ENCODE peak calls at places on chromosomes 3 and 15, in ten cellular contexts. D is AG04450; U is MM.1S; Y is mesenchymal stem cell; K is hepatocyte; J is upper lobe of left lung; S is psoas muscle; R is CD4-positive, alpha-beta memory T cell; X is right cardiac atrium; P is CD8-positive, alpha-beta T cell. H is an unnamed sample.

GRCh38 chr15:90713081-90713480 is 4.1 kb upstream of the BLM start:
- DNase-seq in D (no peak), U (no peak), Y (no peak), K (no peak), J (no peak), S (no peak), R (no peak), X (no peak), P (no peak), H (no peak)

GRCh38 chr3:73108750-73109149 is 47.3 kb downstream of the EBLN2 start:
- DNase-seq in D (no peak), U (no peak), Y (no peak), K (no peak), J (no peak), S (no peak), R (no peak), X (no peak), P (no peak), H (no peak)

GRCh38 chr15:70321106-70321809 is 223.5 kb upstream of the TLE3 start:
- DNase-seq in D (no peak), U (no peak), Y (no peak), K (no peak), J (no peak), S (no peak), R (no peak), X (no peak), P (no peak), H (no peak)

GRCh38 chr3:78941587-78941986 is 826.2 kb downstream of the ROBO1 start:
- DNase-seq in D (peak; percentile 80), U (no peak), Y (peak; percentile 74), K (peak; percentile 47), J (no peak), S (no peak), R (no peak), X (no peak), P (no peak), H (peak; percentile 88)

GRCh38 chr3:169448501-169448900 is 215.0 kb downstream of the MECOM start:
- DNase-seq in D (no peak), U (no peak), Y (no peak), K (no peak), J (no peak), S (no peak), R (no peak), X (no peak), P (no peak), H (no peak)

GRCh38 chr15:92429378-92430066 is 35.8 kb downstream of the ST8SIA2 start:
- DNase-seq in D (peak; percentile 27), U (no peak), Y (peak; percentile 64), K (peak; percentile 24), J (no peak), S (no peak), R (no peak), X (no peak), P (no peak), H (no peak)

GRCh38 chr3:14548321-14548729 is 8.2 kb upstream of the GRIP2 start:
- DNase-seq in D (peak; percentile 33), U (peak; percentile 12), Y (peak; percentile 63), K (peak; percentile 78), J (peak; percentile 51), S (peak; percentile 75), R (peak; percentile 33), X (peak; percentile 71), P (peak; percentile 36), H (no peak)

GRCh38 chr15:70049115-70049514 is 48.6 kb downstream of the TLE3 start:
- DNase-seq in D (no peak), U (no peak), Y (no peak), K (no peak), J (no peak), S (no peak), R (no peak), X (no peak), P (no peak), H (no peak)

GRCh38 chr15:40344631-40345120 is 3.9 kb upstream of the CCDC9B start:
- DNase-seq in D (no peak), U (peak; percentile 60), Y (peak; percentile 75), K (peak; percentile 76), J (peak; percentile 68), S (peak; percentile 64), R (peak; percentile 68), X (peak; percentile 61), P (peak; percentile 69), H (no peak)

GRCh38 chr3:8891774-8892173 is 71.5 kb downstream of the RAD18 start:
- DNase-seq in D (no peak), U (no peak), Y (no peak), K (no peak), J (no peak), S (no peak), R (no peak), X (no peak), P (no peak), H (no peak)

GRCh38 chr15:68292157-68292781 is 14.7 kb downstream of the FEM1B start:
- DNase-seq in D (no peak), U (peak; percentile 34), Y (no peak), K (no peak), J (no peak), S (no peak), R (no peak), X (no peak), P (no peak), H (no peak)

GRCh38 chr15:90819390-90819789 is 49.0 kb upstream of the FURIN start:
- DNase-seq in D (no peak), U (no peak), Y (no peak), K (no peak), J (no peak), S (no peak), R (no peak), X (no peak), P (no peak), H (no peak)

GRCh38 chr3:41600616-41601015 is 361.3 kb downstream of the ULK4 start:
- DNase-seq in D (no peak), U (no peak), Y (no peak), K (no peak), J (no peak), S (no peak), R (no peak), X (no peak), P (no peak), H (no peak)
- H3K27ac ChIP-seq in D (no peak overlapping the region), U (no peak overlapping the region), Y (no peak overlapping the region), K (no peak overlapping the region), J (no peak overlapping the region), S (no peak overlapping the region), R (no peak overlapping the region), X (no peak overlapping the region), P (no peak overlapping the region), H (no peak overlapping the region)

DNA sequence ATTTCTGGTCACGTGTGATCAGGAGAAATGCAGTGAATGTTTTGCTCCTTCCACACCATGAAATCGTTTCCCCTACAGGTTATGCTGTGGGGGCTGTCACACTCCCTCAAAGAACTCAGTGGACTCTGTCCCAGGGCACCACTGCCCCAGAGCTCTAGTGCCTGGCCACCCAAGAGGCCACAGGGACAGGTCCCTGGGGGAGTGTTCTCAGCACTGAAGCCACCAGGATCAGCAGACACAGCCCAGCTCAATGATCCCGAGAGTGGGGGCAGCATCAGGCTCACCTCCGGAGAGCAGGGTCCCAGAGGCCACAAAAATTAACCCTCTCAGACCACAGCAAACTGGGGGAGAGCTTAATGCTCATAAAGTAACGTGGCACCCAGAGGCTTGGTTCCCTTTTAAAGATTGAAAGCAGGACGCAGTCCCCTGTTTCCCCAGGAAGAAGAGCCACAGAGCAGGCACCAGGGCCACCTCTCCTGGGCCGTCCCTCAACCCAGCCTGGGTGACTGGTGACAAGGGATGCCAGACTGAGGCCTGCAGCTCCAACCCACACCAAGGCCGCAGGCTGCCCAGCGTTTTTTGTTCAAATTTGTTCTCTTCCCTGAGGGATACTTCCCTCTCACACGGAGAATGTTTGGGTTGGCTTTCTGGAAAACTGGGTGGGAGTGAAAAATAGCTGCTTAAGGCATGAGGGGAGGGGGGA is 123.3 kb upstream of the IGF1R start:
- DNase-seq in D (no peak), U (no peak), Y (no peak), K (no peak), J (no peak), S (no peak), R (no peak), X (no peak), P (no peak), H (no peak)
- H3K27ac ChIP-seq in D (no peak overlapping the region), U (no peak overlapping the region), Y (no peak overlapping the region), K (peak overlapping the region; percentile 71), J (peak overlapping the region; percentile 8), S (no peak overlapping the region), R (no peak overlapping the region), X (no peak overlapping the region), P (no peak overlapping the region), H (no peak overlapping the region)

GRCh38 chr3:106343841-106344240 is 475.0 kb upstream of the CBLB start:
- DNase-seq in D (no peak), U (no peak), Y (no peak), K (no peak), J (no peak), S (no peak), R (no peak), X (no peak), P (no peak), H (no peak)
- H3K27ac ChIP-seq in D (no peak overlapping the region), U (no peak overlapping the region), Y (peak overlapping the region; percentile 47), K (no peak overlapping the region), J (no peak overlapping the region), S (peak overlapping the region; percentile 85), R (no peak overlapping the region), X (no peak overlapping the region), P (no peak overlapping the region), H (no peak overlapping the region)

GRCh38 chr3:71393093-71393492 is 190.4 kb downstream of the FOXP1 start:
- DNase-seq in D (no peak), U (no peak), Y (no peak), K (no peak), J (no peak), S (no peak), R (no peak), X (no peak), P (no peak), H (no peak)
- H3K27ac ChIP-seq in D (no peak overlapping the region), U (no peak overlapping the region), Y (no peak overlapping the region), K (no peak overlapping the region), J (no peak overlapping the region), S (no peak overlapping the region), R (no peak overlapping the region), X (no peak overlapping the region), P (no peak overlapping the region), H (no peak overlapping the region)

GRCh38 chr3:42019144-42019952 is 57.4 kb upstream of the ULK4 start:
- DNase-seq in D (no peak), U (no peak), Y (no peak), K (no peak), J (peak; percentile 36), S (no peak), R (no peak), X (no peak), P (no peak), H (no peak)
- H3K27ac ChIP-seq in D (no peak overlapping the region), U (no peak overlapping the region), Y (no peak overlapping the region), K (no peak overlapping the region), J (no peak overlapping the region), S (peak overlapping the region; percentile 85), R (no peak overlapping the region), X (peak overlapping the region; percentile 48), P (no peak overlapping the region), H (peak overlapping the region; percentile 84)

DNA sequence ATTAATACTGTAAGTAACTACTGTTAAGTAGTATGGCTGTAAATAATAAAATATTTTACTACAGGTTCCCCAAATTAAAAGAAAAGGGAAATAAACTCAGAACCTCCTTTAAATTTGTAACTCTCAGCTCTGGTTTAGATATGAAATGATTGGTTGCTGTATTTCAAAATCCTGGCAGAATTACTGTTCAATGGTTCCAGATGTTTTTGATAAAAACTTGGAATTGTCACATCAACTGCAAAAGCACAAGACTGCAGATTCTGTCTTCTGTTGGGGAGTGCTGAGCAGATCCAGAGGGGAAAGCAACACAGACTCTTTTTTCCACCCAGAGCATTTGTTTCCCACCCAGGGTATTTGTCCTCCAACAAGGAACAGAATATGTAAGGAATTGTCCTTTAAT is 178.2 kb downstream of the KLHL25 start:
- DNase-seq in D (no peak), U (no peak), Y (no peak), K (no peak), J (no peak), S (no peak), R (no peak), X (no peak), P (no peak), H (no peak)
- H3K27ac ChIP-seq in D (no peak overlapping the region), U (no peak overlapping the region), Y (no peak overlapping the region), K (peak overlapping the region; percentile 67), J (peak overlapping the region; percentile 82), S (peak overlapping the region; percentile 87), R (no peak overlapping the region), X (no peak overlapping the region), P (no peak overlapping the region), H (peak overlapping the region; percentile 54)